ENCODE peak calls at places on chromosomes 12 and 14, in four cellular contexts. One of them, this sample, is unnamed.

GRCh38 chr14:78758333-78758732 is 588.2 kb downstream of the NRXN3 start:
- DNase-seq in H1: no peak
- DNase-seq in IMR-90: peak
- DNase-seq in mesendoderm: peak
- DNase-seq in this sample: peak

GRCh38 chr14:25136811-25137210 is 86.9 kb upstream of the STXBP6 start:
- DNase-seq in mesendoderm: no peak
- DNase-seq in IMR-90: no peak
- DNase-seq in H1: no peak
- DNase-seq in this sample: no peak

GRCh38 chr12:95623554-95624170 is 72.4 kb upstream of the USP44 start:
- DNase-seq in IMR-90: peak
- DNase-seq in H1: peak
- DNase-seq in mesendoderm: peak
- DNase-seq in this sample: peak

GRCh38 chr12:102034346-102034745 is 27.4 kb downstream of the WASHC3 start:
- DNase-seq in IMR-90: peak
- DNase-seq in mesendoderm: no peak
- DNase-seq in H1: no peak
- DNase-seq in this sample: no peak

GRCh38 chr14:20789230-20789813 is 8.3 kb downstream of the RNASE6 start:
- DNase-seq in IMR-90: no peak
- DNase-seq in mesendoderm: no peak
- DNase-seq in H1: no peak
- DNase-seq in this sample: no peak

GRCh38 chr14:24481622-24482324 is 26.3 kb downstream of the CMA1 start:
- DNase-seq in IMR-90: peak
- DNase-seq in H1: peak
- DNase-seq in mesendoderm: peak
- DNase-seq in this sample: no peak

GRCh38 chr12:48459259-48459658 is 13.1 kb upstream of the ANP32D start:
- DNase-seq in H1: no peak
- DNase-seq in IMR-90: no peak
- DNase-seq in mesendoderm: no peak
- DNase-seq in this sample: no peak

GRCh38 chr12:107917912-107918800 is 143.7 kb downstream of the ASCL4 start:
- DNase-seq in IMR-90: peak
- DNase-seq in H1: peak
- DNase-seq in mesendoderm: peak
- DNase-seq in this sample: peak

GRCh38 chr12:110780448-110780847 is 37.8 kb upstream of the PPP1CC start:
- DNase-seq in H1: no peak
- DNase-seq in mesendoderm: no peak
- DNase-seq in IMR-90: no peak
- DNase-seq in this sample: no peak

GRCh38 chr12:49414364-49414763 is 47.1 kb downstream of the SPATS2 start:
- DNase-seq in mesendoderm: no peak
- DNase-seq in IMR-90: no peak
- DNase-seq in H1: no peak
- DNase-seq in this sample: no peak

GRCh38 chr12:96117460-96117859 is 76.7 kb upstream of the ELK3 start:
- DNase-seq in H1: no peak
- DNase-seq in mesendoderm: no peak
- DNase-seq in IMR-90: no peak
- DNase-seq in this sample: no peak

GRCh38 chr14:74380172-74380571 is 31.9 kb downstream of the VRTN start:
- DNase-seq in mesendoderm: no peak
- DNase-seq in IMR-90: peak
- DNase-seq in H1: no peak
- DNase-seq in this sample: no peak

GRCh38 chr12:64124511-64125197 is 97.4 kb downstream of the KICS2 start:
- DNase-seq in H1: no peak
- DNase-seq in mesendoderm: no peak
- DNase-seq in IMR-90: peak
- DNase-seq in this sample: peak

GRCh38 chr14:67859169-67859749 is 39.7 kb downstream of the RAD51B start:
- DNase-seq in H1: no peak
- DNase-seq in mesendoderm: no peak
- DNase-seq in IMR-90: peak
- DNase-seq in this sample: no peak

GRCh38 chr12:122200541-122201175 is 2.9 kb upstream of the B3GNT4 start:
- DNase-seq in H1: no peak
- DNase-seq in IMR-90: no peak
- DNase-seq in mesendoderm: no peak
- DNase-seq in this sample: no peak

GRCh38 chr12:112868459-112869041 is 38.2 kb upstream of the OAS1 start:
- DNase-seq in mesendoderm: peak
- DNase-seq in IMR-90: no peak
- DNase-seq in H1: no peak
- DNase-seq in this sample: no peak

DNA sequence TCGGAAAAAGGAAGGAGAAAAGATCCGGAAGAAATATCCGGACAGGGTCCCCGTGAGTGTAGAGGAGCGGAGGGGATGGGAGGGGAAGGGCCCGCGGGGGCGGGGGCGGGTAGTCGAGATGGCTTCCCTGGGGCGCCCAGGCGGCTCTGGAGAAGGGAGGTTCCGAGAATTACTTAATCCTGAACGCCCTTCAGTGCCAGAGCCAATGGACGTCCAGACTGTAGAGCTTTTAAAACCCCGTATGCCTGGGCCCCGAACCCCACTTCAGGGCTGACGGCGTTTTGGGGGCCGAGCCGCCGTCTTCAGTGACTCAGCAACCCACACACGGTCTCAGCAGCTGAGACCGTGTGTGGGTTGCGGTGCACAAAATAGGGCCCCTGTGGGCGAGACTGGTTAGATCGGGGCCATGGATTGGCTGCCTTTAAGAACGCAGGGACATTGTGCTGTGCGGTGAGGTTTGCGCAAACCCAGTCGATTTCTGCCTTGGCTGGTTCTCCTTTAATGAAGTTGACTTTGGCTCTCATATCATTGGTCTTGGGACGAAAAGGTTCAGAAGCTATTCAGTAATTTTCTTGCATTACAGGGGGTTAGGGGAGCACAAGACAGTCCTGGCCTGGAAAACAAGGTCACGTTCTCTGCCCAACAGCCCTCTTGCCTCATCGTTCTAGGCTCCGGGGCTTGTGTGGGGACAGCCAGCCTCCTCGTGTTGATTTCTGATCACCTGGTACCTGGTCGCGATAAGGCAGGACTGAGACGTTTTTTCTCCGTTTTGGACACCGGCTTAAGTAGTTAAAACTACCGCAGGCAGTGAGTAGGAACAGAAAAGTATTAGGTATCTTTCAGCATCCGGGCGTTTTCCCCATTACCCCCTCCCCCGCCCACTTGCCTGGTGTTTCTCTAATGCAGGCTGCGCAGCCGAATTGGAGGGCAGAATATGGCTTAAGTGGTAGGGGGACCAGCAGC is 772 bp downstream of the GABARAPL1 start:
- DNase-seq in H1: no peak
- DNase-seq in mesendoderm: peak
- DNase-seq in IMR-90: peak
- DNase-seq in this sample: peak
- H3K4ac ChIP-seq in H1: no peak
- H3K4ac ChIP-seq in mesendoderm: peak
- H3K4ac ChIP-seq in IMR-90: peak
- H3K4ac ChIP-seq in this sample: peak

GRCh38 chr12:27498761-27499160 is 25.2 kb upstream of the PPFIBP1 start:
- DNase-seq in H1: no peak
- DNase-seq in IMR-90: no peak
- DNase-seq in mesendoderm: no peak
- DNase-seq in this sample: peak

GRCh38 chr12:27499377-27499776 is 24.6 kb upstream of the PPFIBP1 start:
- DNase-seq in mesendoderm: no peak
- DNase-seq in IMR-90: no peak
- DNase-seq in H1: no peak
- DNase-seq in this sample: no peak

GRCh38 chr12:27501956-27502562 is 21.9 kb upstream of the PPFIBP1 start:
- DNase-seq in H1: no peak
- DNase-seq in mesendoderm: no peak
- DNase-seq in IMR-90: no peak
- DNase-seq in this sample: no peak

GRCh38 chr12:27498159-27498558 is 25.8 kb upstream of the PPFIBP1 start:
- DNase-seq in mesendoderm: no peak
- DNase-seq in IMR-90: no peak
- DNase-seq in H1: no peak
- DNase-seq in this sample: no peak

GRCh38 chr12:27500546-27500945 is 23.5 kb upstream of the PPFIBP1 start:
- DNase-seq in H1: no peak
- DNase-seq in mesendoderm: no peak
- DNase-seq in IMR-90: no peak
- DNase-seq in this sample: no peak
- H3K9ac ChIP-seq in H1: no peak
- H3K9ac ChIP-seq in mesendoderm: no peak
- H3K9ac ChIP-seq in IMR-90: no peak
- H3K9ac ChIP-seq in this sample: no peak

GRCh38 chr14:89618821-89619551 is 202.0 kb upstream of the FOXN3 start:
- DNase-seq in IMR-90: peak
- DNase-seq in mesendoderm: peak
- DNase-seq in H1: peak
- DNase-seq in this sample: peak
- H3K4ac ChIP-seq in IMR-90: peak
- H3K4ac ChIP-seq in mesendoderm: peak
- H3K4ac ChIP-seq in H1: peak
- H3K4ac ChIP-seq in this sample: peak

DNA sequence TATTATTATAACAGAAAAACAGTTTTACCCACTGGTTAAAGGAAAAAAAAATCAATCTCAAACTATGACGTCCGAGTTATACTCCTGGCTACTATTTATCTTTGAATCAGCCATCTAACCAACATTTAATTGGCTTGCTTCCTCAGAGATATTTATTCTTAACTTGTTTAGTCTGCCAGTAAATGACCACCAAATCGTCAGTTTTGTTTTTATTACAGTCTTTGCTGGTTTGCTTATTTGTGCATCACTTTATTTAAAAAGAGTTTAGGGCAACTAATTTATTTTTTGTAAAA is 71.2 kb downstream of the RASSF8 start:
- DNase-seq in IMR-90: peak
- DNase-seq in H1: no peak
- DNase-seq in mesendoderm: no peak
- DNase-seq in this sample: no peak
- H3K9ac ChIP-seq in IMR-90: no peak
- H3K9ac ChIP-seq in H1: no peak
- H3K9ac ChIP-seq in mesendoderm: no peak
- H3K9ac ChIP-seq in this sample: peak

GRCh38 chr14:65864549-65864948 is 452.0 kb downstream of the FUT8 start:
- DNase-seq in mesendoderm: no peak
- DNase-seq in H1: no peak
- DNase-seq in IMR-90: no peak
- DNase-seq in this sample: no peak
- H3K4ac ChIP-seq in mesendoderm: no peak
- H3K4ac ChIP-seq in H1: no peak
- H3K4ac ChIP-seq in IMR-90: no peak
- H3K4ac ChIP-seq in this sample: no peak

GRCh38 chr14:26917086-26917485 is 319.3 kb upstream of the NOVA1 start:
- DNase-seq in H1: no peak
- DNase-seq in mesendoderm: peak
- DNase-seq in IMR-90: peak
- DNase-seq in this sample: peak
- H3K9ac ChIP-seq in H1: no peak
- H3K9ac ChIP-seq in mesendoderm: no peak
- H3K9ac ChIP-seq in IMR-90: no peak
- H3K9ac ChIP-seq in this sample: peak

GRCh38 chr14:99560946-99561683 is 42.9 kb downstream of the CCDC85C start:
- DNase-seq in mesendoderm: no peak
- DNase-seq in IMR-90: no peak
- DNase-seq in H1: no peak
- DNase-seq in this sample: no peak

GRCh38 chr14:99562848-99563748 is 40.9 kb downstream of the CCDC85C start:
- DNase-seq in H1: peak
- DNase-seq in mesendoderm: peak
- DNase-seq in IMR-90: peak
- DNase-seq in this sample: peak

GRCh38 chr14:99560403-99560802 is 43.6 kb downstream of the CCDC85C start:
- DNase-seq in mesendoderm: no peak
- DNase-seq in IMR-90: no peak
- DNase-seq in H1: no peak
- DNase-seq in this sample: no peak

GRCh38 chr14:99563749-99564129 is 40.3 kb downstream of the CCDC85C start:
- DNase-seq in H1: no peak
- DNase-seq in mesendoderm: no peak
- DNase-seq in IMR-90: no peak
- DNase-seq in this sample: no peak

GRCh38 chr14:99561827-99562226 is 42.2 kb downstream of the CCDC85C start:
- DNase-seq in H1: no peak
- DNase-seq in IMR-90: no peak
- DNase-seq in mesendoderm: no peak
- DNase-seq in this sample: no peak
- H3K4ac ChIP-seq in H1: no peak
- H3K4ac ChIP-seq in IMR-90: no peak
- H3K4ac ChIP-seq in mesendoderm: no peak
- H3K4ac ChIP-seq in this sample: no peak

This sample was measured in mesenchymal stem cell.